ENCODE peak calls at places on chromosomes 4 and X, in ten cellular contexts. D is activated CD4-positive, alpha-beta T cell treated with anti-CD3 and anti-CD28 coated beads, Interleukin-2, amount 10 ng/mL, durations not matched to agents 7 days and 5 days; W is foreskin keratinocyte; J is NCI-H2081; Y is T follicular helper cell; M is sciatic nerve; K is GM13977; N is glutamatergic neuron; F is dermis blood vessel endothelial cell; G is NCI-H146. S is an unnamed sample.

GRCh38 chr4:159480826-159481225 is 377.9 kb downstream of the RAPGEF2 start:
- DNase-seq in D (no peak), W (no peak), J (no peak), Y (no peak), M (no peak), K (no peak), N (no peak), F (no peak), G (no peak), S (no peak)

GRCh38 chrX:13053171-13053570 is 8.8 kb upstream of the FAM9C start:
- DNase-seq in D (no peak), W (no peak), J (no peak), Y (no peak), M (no peak), K (no peak), N (no peak), F (no peak), G (no peak), S (no peak)

GRCh38 chr4:139954512-139954911 is 199.5 kb downstream of the MAML3 start:
- DNase-seq in D (no peak), W (no peak), J (no peak), Y (no peak), M (no peak), K (no peak), N (no peak), F (no peak), G (no peak), S (no peak)

GRCh38 chrX:130916636-130917422 is 13.8 kb upstream of the ENOX2 start:
- DNase-seq in D (peak), W (no peak), J (peak), Y (peak), M (peak), K (peak), N (peak), F (peak), G (peak), S (no peak)

GRCh38 chrX:11135483-11136185 is 24.5 kb downstream of the HCCS start:
- DNase-seq in D (no peak), W (no peak), J (no peak), Y (no peak), M (no peak), K (no peak), N (no peak), F (no peak), G (no peak), S (no peak)

GRCh38 chrX:69063486-69063885 is 101.8 kb downstream of the PJA1 start:
- DNase-seq in D (no peak), W (no peak), J (no peak), Y (no peak), M (no peak), K (no peak), N (no peak), F (no peak), G (no peak), S (no peak)

GRCh38 chr4:181108237-181108636 is 1135.0 kb upstream of the TENM3 start:
- DNase-seq in D (no peak), W (no peak), J (no peak), Y (no peak), M (no peak), K (no peak), N (no peak), F (no peak), G (no peak), S (no peak)

GRCh38 chr4:181646864-181647263 is 596.3 kb upstream of the TENM3 start:
- DNase-seq in D (no peak), W (no peak), J (no peak), Y (no peak), M (no peak), K (no peak), N (no peak), F (no peak), G (no peak), S (no peak)

GRCh38 chr4:186204103-186204559 is 12.8 kb downstream of the CYP4V2 start:
- DNase-seq in D (peak), W (no peak), J (no peak), Y (no peak), M (peak), K (no peak), N (no peak), F (peak), G (no peak), S (no peak)

GRCh38 chr4:38184404-38184803 is 224.2 kb downstream of the PTTG2 start:
- DNase-seq in D (no peak), W (no peak), J (no peak), Y (no peak), M (no peak), K (no peak), N (no peak), F (peak), G (no peak), S (no peak)

GRCh38 chr4:90357117-90357710 is 230.0 kb downstream of the CCSER1 start:
- DNase-seq in D (no peak), W (peak), J (peak), Y (no peak), M (no peak), K (peak), N (no peak), F (peak), G (no peak), S (no peak)

GRCh38 chrX:129529685-129530281 is 6.5 kb upstream of the SMARCA1 start:
- DNase-seq in D (no peak), W (peak), J (peak), Y (no peak), M (no peak), K (no peak), N (no peak), F (no peak), G (peak), S (no peak)

GRCh38 chrX:137999542-137999941 is 433.6 kb downstream of the ZIC3 start:
- DNase-seq in D (no peak), W (no peak), J (no peak), Y (no peak), M (no peak), K (no peak), N (no peak), F (no peak), G (peak), S (no peak)

GRCh38 chr4:16472537-16472936 is 246.3 kb upstream of the TAPT1 start:
- DNase-seq in D (no peak), W (peak), J (no peak), Y (no peak), M (no peak), K (no peak), N (no peak), F (no peak), G (no peak), S (no peak)

GRCh38 chrX:70088791-70089190 is 26.5 kb downstream of the OTUD6A start:
- DNase-seq in D (no peak), W (no peak), J (no peak), Y (no peak), M (no peak), K (no peak), N (no peak), F (no peak), G (no peak), S (no peak)

GRCh38 chr4:121951570-121952110 is at the start of gene TRPC3:
- DNase-seq in D (peak), W (no peak), J (peak), Y (peak), M (peak), K (peak), N (peak), F (peak), G (peak), S (peak)

S was measured in upper lobe of right lung.